ENCODE peak calls at places on chromosomes 16 and 17, in five cellular contexts. One of them, this sample, is unnamed.

GRCh38 chr17:1171953-1172352 is 7.8 kb downstream of the ABR start:
- DNase-seq in heart right ventricle: no peak
- DNase-seq in thoracic aorta: no peak
- DNase-seq in Daoy: no peak
- DNase-seq in NCI-H1417: no peak
- DNase-seq in this sample: no peak

GRCh38 chr16:69417537-69418199 is 6.8 kb upstream of the CYB5B start:
- DNase-seq in NCI-H1417: no peak
- DNase-seq in Daoy: no peak
- DNase-seq in thoracic aorta: no peak
- DNase-seq in heart right ventricle: no peak
- DNase-seq in this sample: peak

GRCh38 chr16:17474037-17474436 is 3.3 kb upstream of the XYLT1 start:
- DNase-seq in NCI-H1417: no peak
- DNase-seq in heart right ventricle: no peak
- DNase-seq in Daoy: no peak
- DNase-seq in thoracic aorta: no peak
- DNase-seq in this sample: no peak

GRCh38 chr16:22217890-22218730 is 12.0 kb downstream of the EEF2K start:
- DNase-seq in thoracic aorta: no peak
- DNase-seq in Daoy: no peak
- DNase-seq in NCI-H1417: no peak
- DNase-seq in heart right ventricle: peak
- DNase-seq in this sample: peak

GRCh38 chr17:2749784-2750181 is 331 bp upstream of the CCDC92B start:
- DNase-seq in NCI-H1417: peak
- DNase-seq in thoracic aorta: no peak
- DNase-seq in Daoy: peak
- DNase-seq in heart right ventricle: peak
- DNase-seq in this sample: peak

GRCh38 chr17:64498308-64499203 is 1.7 kb upstream of the POLG2 start:
- DNase-seq in NCI-H1417: no peak
- DNase-seq in thoracic aorta: no peak
- DNase-seq in heart right ventricle: no peak
- DNase-seq in Daoy: no peak
- DNase-seq in this sample: no peak

GRCh38 chr16:11437069-11437468 is 91.8 kb downstream of the RMI2 start:
- DNase-seq in Daoy: no peak
- DNase-seq in NCI-H1417: no peak
- DNase-seq in heart right ventricle: no peak
- DNase-seq in thoracic aorta: no peak
- DNase-seq in this sample: no peak

GRCh38 chr16:23398987-23399805 is 53.8 kb downstream of the COG7 start:
- DNase-seq in heart right ventricle: peak
- DNase-seq in thoracic aorta: no peak
- DNase-seq in Daoy: no peak
- DNase-seq in NCI-H1417: no peak
- DNase-seq in this sample: no peak

GRCh38 chr17:17166446-17166845 is 39.7 kb downstream of the PLD6 start:
- DNase-seq in NCI-H1417: no peak
- DNase-seq in Daoy: no peak
- DNase-seq in thoracic aorta: no peak
- DNase-seq in heart right ventricle: no peak
- DNase-seq in this sample: no peak

GRCh38 chr16:66874079-66874775 is 6.1 kb upstream of the PDP2 start:
- DNase-seq in Daoy: peak
- DNase-seq in heart right ventricle: no peak
- DNase-seq in NCI-H1417: no peak
- DNase-seq in thoracic aorta: no peak
- DNase-seq in this sample: no peak

GRCh38 chr17:14303343-14304221 is 2.7 kb downstream of the HS3ST3B1 start:
- DNase-seq in heart right ventricle: no peak
- DNase-seq in NCI-H1417: no peak
- DNase-seq in thoracic aorta: no peak
- DNase-seq in Daoy: no peak
- DNase-seq in this sample: no peak